ENCODE peak calls at places on chromosomes 12 and 14, in ten cellular contexts. One of them, this sample, is unnamed.
A peak's percentile ranks its signal among the peaks of the same experiment; 100 is the strongest.

GRCh38 chr12:14211829-14212455 is 153.5 kb upstream of the ATF7IP start:
- DNase-seq in mesothelial cell of epicardium: no peak
- DNase-seq in fibroblast of gingiva: no peak
- DNase-seq in cardiac muscle cell: no peak
- DNase-seq in stimulated activated CD4-positive, alpha-beta T cell treated with anti-CD3 and anti-CD28 coated beads, Interleukin-15, amount 100 ng/mL, for 24 hours: no peak
- DNase-seq in T-helper 2 cell: no peak
- DNase-seq in NCI-H1092: no peak
- DNase-seq in naive thymus-derived CD4-positive, alpha-beta T cell: no peak
- DNase-seq in fibroblast of the aortic adventitia: no peak
- DNase-seq in CD4-positive, alpha-beta T cell: no peak
- DNase-seq in this sample: no peak

GRCh38 chr12:124620606-124621295 is 53.3 kb upstream of the NCOR2 start:
- DNase-seq in mesothelial cell of epicardium: no peak
- DNase-seq in fibroblast of gingiva: no peak
- DNase-seq in cardiac muscle cell: peak; percentile 47
- DNase-seq in stimulated activated CD4-positive, alpha-beta T cell treated with anti-CD3 and anti-CD28 coated beads, Interleukin-15, amount 100 ng/mL, for 24 hours: no peak
- DNase-seq in T-helper 2 cell: no peak
- DNase-seq in NCI-H1092: no peak
- DNase-seq in naive thymus-derived CD4-positive, alpha-beta T cell: no peak
- DNase-seq in fibroblast of the aortic adventitia: no peak
- DNase-seq in CD4-positive, alpha-beta T cell: no peak
- DNase-seq in this sample: peak; percentile 65

GRCh38 chr12:666766-667308 is 3.6 kb upstream of the NINJ2 start:
- DNase-seq in mesothelial cell of epicardium: no peak
- DNase-seq in fibroblast of gingiva: no peak
- DNase-seq in cardiac muscle cell: no peak
- DNase-seq in stimulated activated CD4-positive, alpha-beta T cell treated with anti-CD3 and anti-CD28 coated beads, Interleukin-15, amount 100 ng/mL, for 24 hours: peak; percentile 59
- DNase-seq in T-helper 2 cell: no peak
- DNase-seq in NCI-H1092: no peak
- DNase-seq in naive thymus-derived CD4-positive, alpha-beta T cell: no peak
- DNase-seq in fibroblast of the aortic adventitia: peak; percentile 23
- DNase-seq in CD4-positive, alpha-beta T cell: no peak
- DNase-seq in this sample: peak; percentile 23

GRCh38 chr14:66974397-66975025 is 214.7 kb upstream of the GARIN2 start:
- DNase-seq in mesothelial cell of epicardium: no peak
- DNase-seq in fibroblast of gingiva: no peak
- DNase-seq in cardiac muscle cell: peak; percentile 12
- DNase-seq in stimulated activated CD4-positive, alpha-beta T cell treated with anti-CD3 and anti-CD28 coated beads, Interleukin-15, amount 100 ng/mL, for 24 hours: no peak
- DNase-seq in T-helper 2 cell: no peak
- DNase-seq in NCI-H1092: no peak
- DNase-seq in naive thymus-derived CD4-positive, alpha-beta T cell: no peak
- DNase-seq in fibroblast of the aortic adventitia: peak; percentile 32
- DNase-seq in CD4-positive, alpha-beta T cell: no peak
- DNase-seq in this sample: peak; percentile 7

GRCh38 chr12:27009926-27010325 is 4.3 kb downstream of the TM7SF3 start:
- DNase-seq in mesothelial cell of epicardium: no peak
- DNase-seq in fibroblast of gingiva: no peak
- DNase-seq in cardiac muscle cell: no peak
- DNase-seq in stimulated activated CD4-positive, alpha-beta T cell treated with anti-CD3 and anti-CD28 coated beads, Interleukin-15, amount 100 ng/mL, for 24 hours: no peak
- DNase-seq in T-helper 2 cell: no peak
- DNase-seq in NCI-H1092: no peak
- DNase-seq in naive thymus-derived CD4-positive, alpha-beta T cell: no peak
- DNase-seq in fibroblast of the aortic adventitia: no peak
- DNase-seq in CD4-positive, alpha-beta T cell: no peak
- DNase-seq in this sample: no peak

GRCh38 chr12:39441963-39442894 is 691 bp downstream of the KIF21A start:
- DNase-seq in mesothelial cell of epicardium: no peak
- DNase-seq in fibroblast of gingiva: no peak
- DNase-seq in cardiac muscle cell: peak; percentile 46
- DNase-seq in stimulated activated CD4-positive, alpha-beta T cell treated with anti-CD3 and anti-CD28 coated beads, Interleukin-15, amount 100 ng/mL, for 24 hours: peak; percentile 64
- DNase-seq in T-helper 2 cell: peak; percentile 35
- DNase-seq in NCI-H1092: peak; percentile 55
- DNase-seq in naive thymus-derived CD4-positive, alpha-beta T cell: peak; percentile 13
- DNase-seq in fibroblast of the aortic adventitia: peak; percentile 25
- DNase-seq in CD4-positive, alpha-beta T cell: no peak
- DNase-seq in this sample: peak; percentile 32

GRCh38 chr14:88327497-88327896 is 4.4 kb upstream of the KCNK10 start:
- DNase-seq in mesothelial cell of epicardium: no peak
- DNase-seq in fibroblast of gingiva: no peak
- DNase-seq in cardiac muscle cell: no peak
- DNase-seq in stimulated activated CD4-positive, alpha-beta T cell treated with anti-CD3 and anti-CD28 coated beads, Interleukin-15, amount 100 ng/mL, for 24 hours: no peak
- DNase-seq in T-helper 2 cell: no peak
- DNase-seq in NCI-H1092: no peak
- DNase-seq in naive thymus-derived CD4-positive, alpha-beta T cell: no peak
- DNase-seq in fibroblast of the aortic adventitia: no peak
- DNase-seq in CD4-positive, alpha-beta T cell: no peak
- DNase-seq in this sample: no peak

GRCh38 chr14:79668941-79669340 is 542.4 kb downstream of the DIO2 start:
- DNase-seq in mesothelial cell of epicardium: no peak
- DNase-seq in fibroblast of gingiva: no peak
- DNase-seq in cardiac muscle cell: no peak
- DNase-seq in stimulated activated CD4-positive, alpha-beta T cell treated with anti-CD3 and anti-CD28 coated beads, Interleukin-15, amount 100 ng/mL, for 24 hours: no peak
- DNase-seq in T-helper 2 cell: no peak
- DNase-seq in NCI-H1092: peak; percentile 42
- DNase-seq in naive thymus-derived CD4-positive, alpha-beta T cell: no peak
- DNase-seq in fibroblast of the aortic adventitia: no peak
- DNase-seq in CD4-positive, alpha-beta T cell: no peak
- DNase-seq in this sample: no peak

GRCh38 chr14:29144598-29144997 is 378.0 kb downstream of the FOXG1 start:
- DNase-seq in mesothelial cell of epicardium: no peak
- DNase-seq in fibroblast of gingiva: peak; percentile 99
- DNase-seq in cardiac muscle cell: peak; percentile 87
- DNase-seq in stimulated activated CD4-positive, alpha-beta T cell treated with anti-CD3 and anti-CD28 coated beads, Interleukin-15, amount 100 ng/mL, for 24 hours: no peak
- DNase-seq in T-helper 2 cell: no peak
- DNase-seq in NCI-H1092: no peak
- DNase-seq in naive thymus-derived CD4-positive, alpha-beta T cell: no peak
- DNase-seq in fibroblast of the aortic adventitia: peak; percentile 99
- DNase-seq in CD4-positive, alpha-beta T cell: no peak
- DNase-seq in this sample: peak; percentile 98

GRCh38 chr12:11798856-11799530 is 149.5 kb downstream of the ETV6 start:
- DNase-seq in mesothelial cell of epicardium: no peak
- DNase-seq in fibroblast of gingiva: peak; percentile 32
- DNase-seq in cardiac muscle cell: peak; percentile 96
- DNase-seq in stimulated activated CD4-positive, alpha-beta T cell treated with anti-CD3 and anti-CD28 coated beads, Interleukin-15, amount 100 ng/mL, for 24 hours: no peak
- DNase-seq in T-helper 2 cell: no peak
- DNase-seq in NCI-H1092: no peak
- DNase-seq in naive thymus-derived CD4-positive, alpha-beta T cell: no peak
- DNase-seq in fibroblast of the aortic adventitia: peak; percentile 86
- DNase-seq in CD4-positive, alpha-beta T cell: no peak
- DNase-seq in this sample: peak; percentile 94

GRCh38 chr12:42564540-42564939 is 25.0 kb downstream of the PRICKLE1 start:
- DNase-seq in mesothelial cell of epicardium: no peak
- DNase-seq in fibroblast of gingiva: peak; percentile 87
- DNase-seq in cardiac muscle cell: no peak
- DNase-seq in stimulated activated CD4-positive, alpha-beta T cell treated with anti-CD3 and anti-CD28 coated beads, Interleukin-15, amount 100 ng/mL, for 24 hours: no peak
- DNase-seq in T-helper 2 cell: no peak
- DNase-seq in NCI-H1092: no peak
- DNase-seq in naive thymus-derived CD4-positive, alpha-beta T cell: no peak
- DNase-seq in fibroblast of the aortic adventitia: peak; percentile 55
- DNase-seq in CD4-positive, alpha-beta T cell: no peak
- DNase-seq in this sample: peak; percentile 13

GRCh38 chr14:99035712-99036593 is 236.0 kb downstream of the BCL11B start:
- DNase-seq in mesothelial cell of epicardium: peak; percentile 40
- DNase-seq in fibroblast of gingiva: peak; percentile 77
- DNase-seq in cardiac muscle cell: peak; percentile 95
- DNase-seq in stimulated activated CD4-positive, alpha-beta T cell treated with anti-CD3 and anti-CD28 coated beads, Interleukin-15, amount 100 ng/mL, for 24 hours: no peak
- DNase-seq in T-helper 2 cell: no peak
- DNase-seq in NCI-H1092: no peak
- DNase-seq in naive thymus-derived CD4-positive, alpha-beta T cell: no peak
- DNase-seq in fibroblast of the aortic adventitia: peak; percentile 75
- DNase-seq in CD4-positive, alpha-beta T cell: peak; percentile 16
- DNase-seq in this sample: peak; percentile 92

GRCh38 chr12:77924703-77925102 is 94.0 kb downstream of the NAV3 start:
- DNase-seq in mesothelial cell of epicardium: no peak
- DNase-seq in fibroblast of gingiva: no peak
- DNase-seq in cardiac muscle cell: peak; percentile 39
- DNase-seq in stimulated activated CD4-positive, alpha-beta T cell treated with anti-CD3 and anti-CD28 coated beads, Interleukin-15, amount 100 ng/mL, for 24 hours: no peak
- DNase-seq in T-helper 2 cell: no peak
- DNase-seq in NCI-H1092: no peak
- DNase-seq in naive thymus-derived CD4-positive, alpha-beta T cell: no peak
- DNase-seq in fibroblast of the aortic adventitia: peak; percentile 91
- DNase-seq in CD4-positive, alpha-beta T cell: no peak
- DNase-seq in this sample: no peak

GRCh38 chr14:91113829-91114078 is at the start of gene DGLUCY:
- DNase-seq in mesothelial cell of epicardium: peak; percentile 34
- DNase-seq in fibroblast of gingiva: peak; percentile 61
- DNase-seq in cardiac muscle cell: peak; percentile 86
- DNase-seq in stimulated activated CD4-positive, alpha-beta T cell treated with anti-CD3 and anti-CD28 coated beads, Interleukin-15, amount 100 ng/mL, for 24 hours: peak; percentile 79
- DNase-seq in T-helper 2 cell: no peak
- DNase-seq in NCI-H1092: peak; percentile 77
- DNase-seq in naive thymus-derived CD4-positive, alpha-beta T cell: no peak
- DNase-seq in fibroblast of the aortic adventitia: peak; percentile 75
- DNase-seq in CD4-positive, alpha-beta T cell: no peak
- DNase-seq in this sample: peak; percentile 83

GRCh38 chr12:32603858-32604257 is 75.2 kb upstream of the DNM1L start:
- DNase-seq in mesothelial cell of epicardium: no peak
- DNase-seq in fibroblast of gingiva: peak; percentile 50
- DNase-seq in cardiac muscle cell: peak; percentile 42
- DNase-seq in stimulated activated CD4-positive, alpha-beta T cell treated with anti-CD3 and anti-CD28 coated beads, Interleukin-15, amount 100 ng/mL, for 24 hours: peak; percentile 43
- DNase-seq in T-helper 2 cell: no peak
- DNase-seq in NCI-H1092: no peak
- DNase-seq in naive thymus-derived CD4-positive, alpha-beta T cell: no peak
- DNase-seq in fibroblast of the aortic adventitia: peak; percentile 79
- DNase-seq in CD4-positive, alpha-beta T cell: no peak
- DNase-seq in this sample: peak; percentile 31

GRCh38 chr12:106078358-106079025 is 60.3 kb downstream of the NUAK1 start:
- DNase-seq in mesothelial cell of epicardium: no peak
- DNase-seq in fibroblast of gingiva: peak; percentile 65
- DNase-seq in cardiac muscle cell: peak; percentile 54
- DNase-seq in stimulated activated CD4-positive, alpha-beta T cell treated with anti-CD3 and anti-CD28 coated beads, Interleukin-15, amount 100 ng/mL, for 24 hours: no peak
- DNase-seq in T-helper 2 cell: no peak
- DNase-seq in NCI-H1092: no peak
- DNase-seq in naive thymus-derived CD4-positive, alpha-beta T cell: no peak
- DNase-seq in fibroblast of the aortic adventitia: peak; percentile 62
- DNase-seq in CD4-positive, alpha-beta T cell: no peak
- DNase-seq in this sample: peak; percentile 67

GRCh38 chr14:49769171-49769570 is 1.2 kb downstream of the KLHDC2 start:
- DNase-seq in mesothelial cell of epicardium: no peak
- DNase-seq in fibroblast of gingiva: peak; percentile 34
- DNase-seq in cardiac muscle cell: peak; percentile 61
- DNase-seq in stimulated activated CD4-positive, alpha-beta T cell treated with anti-CD3 and anti-CD28 coated beads, Interleukin-15, amount 100 ng/mL, for 24 hours: no peak
- DNase-seq in T-helper 2 cell: no peak
- DNase-seq in NCI-H1092: no peak
- DNase-seq in naive thymus-derived CD4-positive, alpha-beta T cell: no peak
- DNase-seq in fibroblast of the aortic adventitia: peak; percentile 63
- DNase-seq in CD4-positive, alpha-beta T cell: no peak
- DNase-seq in this sample: peak; percentile 70

GRCh38 chr12:78403681-78404080 is 460.9 kb upstream of the SYT1 start:
- DNase-seq in mesothelial cell of epicardium: no peak
- DNase-seq in fibroblast of gingiva: peak; percentile 65
- DNase-seq in cardiac muscle cell: peak; percentile 50
- DNase-seq in stimulated activated CD4-positive, alpha-beta T cell treated with anti-CD3 and anti-CD28 coated beads, Interleukin-15, amount 100 ng/mL, for 24 hours: no peak
- DNase-seq in T-helper 2 cell: no peak
- DNase-seq in NCI-H1092: no peak
- DNase-seq in naive thymus-derived CD4-positive, alpha-beta T cell: no peak
- DNase-seq in fibroblast of the aortic adventitia: peak; percentile 53
- DNase-seq in CD4-positive, alpha-beta T cell: no peak
- DNase-seq in this sample: peak; percentile 86

GRCh38 chr12:13288501-13288900 is 92.0 kb downstream of the EMP1 start:
- DNase-seq in mesothelial cell of epicardium: no peak
- DNase-seq in fibroblast of gingiva: no peak
- DNase-seq in cardiac muscle cell: peak; percentile 47
- DNase-seq in stimulated activated CD4-positive, alpha-beta T cell treated with anti-CD3 and anti-CD28 coated beads, Interleukin-15, amount 100 ng/mL, for 24 hours: no peak
- DNase-seq in T-helper 2 cell: no peak
- DNase-seq in NCI-H1092: no peak
- DNase-seq in naive thymus-derived CD4-positive, alpha-beta T cell: no peak
- DNase-seq in fibroblast of the aortic adventitia: peak; percentile 89
- DNase-seq in CD4-positive, alpha-beta T cell: no peak
- DNase-seq in this sample: peak; percentile 20

GRCh38 chr12:96698521-96698920 is 208.5 kb upstream of the NEDD1 start:
- DNase-seq in mesothelial cell of epicardium: no peak
- DNase-seq in fibroblast of gingiva: no peak
- DNase-seq in cardiac muscle cell: no peak
- DNase-seq in stimulated activated CD4-positive, alpha-beta T cell treated with anti-CD3 and anti-CD28 coated beads, Interleukin-15, amount 100 ng/mL, for 24 hours: no peak
- DNase-seq in T-helper 2 cell: no peak
- DNase-seq in NCI-H1092: no peak
- DNase-seq in naive thymus-derived CD4-positive, alpha-beta T cell: no peak
- DNase-seq in fibroblast of the aortic adventitia: peak; percentile 30
- DNase-seq in CD4-positive, alpha-beta T cell: no peak
- DNase-seq in this sample: no peak

GRCh38 chr14:105123266-105123665 is 45.3 kb downstream of the JAG2 start:
- DNase-seq in mesothelial cell of epicardium: no peak
- DNase-seq in fibroblast of gingiva: no peak
- DNase-seq in cardiac muscle cell: no peak
- DNase-seq in stimulated activated CD4-positive, alpha-beta T cell treated with anti-CD3 and anti-CD28 coated beads, Interleukin-15, amount 100 ng/mL, for 24 hours: no peak
- DNase-seq in T-helper 2 cell: no peak
- DNase-seq in NCI-H1092: no peak
- DNase-seq in naive thymus-derived CD4-positive, alpha-beta T cell: no peak
- DNase-seq in fibroblast of the aortic adventitia: no peak
- DNase-seq in CD4-positive, alpha-beta T cell: no peak
- DNase-seq in this sample: no peak

GRCh38 chr12:123948401-123949117 is 24.1 kb downstream of the CCDC92 start:
- DNase-seq in mesothelial cell of epicardium: no peak
- DNase-seq in fibroblast of gingiva: no peak
- DNase-seq in cardiac muscle cell: no peak
- DNase-seq in stimulated activated CD4-positive, alpha-beta T cell treated with anti-CD3 and anti-CD28 coated beads, Interleukin-15, amount 100 ng/mL, for 24 hours: no peak
- DNase-seq in T-helper 2 cell: no peak
- DNase-seq in NCI-H1092: no peak
- DNase-seq in naive thymus-derived CD4-positive, alpha-beta T cell: no peak
- DNase-seq in fibroblast of the aortic adventitia: no peak
- DNase-seq in CD4-positive, alpha-beta T cell: no peak
- DNase-seq in this sample: no peak

GRCh38 chr12:10928746-10929286 is at the start of gene PRH2:
- DNase-seq in mesothelial cell of epicardium: no peak
- DNase-seq in fibroblast of gingiva: no peak
- DNase-seq in cardiac muscle cell: no peak
- DNase-seq in stimulated activated CD4-positive, alpha-beta T cell treated with anti-CD3 and anti-CD28 coated beads, Interleukin-15, amount 100 ng/mL, for 24 hours: no peak
- DNase-seq in T-helper 2 cell: no peak
- DNase-seq in NCI-H1092: no peak
- DNase-seq in naive thymus-derived CD4-positive, alpha-beta T cell: no peak
- DNase-seq in fibroblast of the aortic adventitia: no peak
- DNase-seq in CD4-positive, alpha-beta T cell: no peak
- DNase-seq in this sample: no peak

GRCh38 chr12:2228535-2228934 is 175.7 kb downstream of the CACNA1C start:
- DNase-seq in mesothelial cell of epicardium: no peak
- DNase-seq in fibroblast of gingiva: no peak
- DNase-seq in cardiac muscle cell: no peak
- DNase-seq in stimulated activated CD4-positive, alpha-beta T cell treated with anti-CD3 and anti-CD28 coated beads, Interleukin-15, amount 100 ng/mL, for 24 hours: no peak
- DNase-seq in T-helper 2 cell: no peak
- DNase-seq in NCI-H1092: no peak
- DNase-seq in naive thymus-derived CD4-positive, alpha-beta T cell: no peak
- DNase-seq in fibroblast of the aortic adventitia: no peak
- DNase-seq in CD4-positive, alpha-beta T cell: no peak
- DNase-seq in this sample: no peak

GRCh38 chr12:115394498-115395220 is 710.7 kb upstream of the TBX3 start:
- DNase-seq in mesothelial cell of epicardium: no peak
- DNase-seq in fibroblast of gingiva: no peak
- DNase-seq in cardiac muscle cell: no peak
- DNase-seq in stimulated activated CD4-positive, alpha-beta T cell treated with anti-CD3 and anti-CD28 coated beads, Interleukin-15, amount 100 ng/mL, for 24 hours: no peak
- DNase-seq in T-helper 2 cell: no peak
- DNase-seq in NCI-H1092: peak; percentile 1
- DNase-seq in naive thymus-derived CD4-positive, alpha-beta T cell: no peak
- DNase-seq in fibroblast of the aortic adventitia: no peak
- DNase-seq in CD4-positive, alpha-beta T cell: no peak
- DNase-seq in this sample: no peak

GRCh38 chr14:20690848-20691640 is 2.5 kb downstream of the ANG start:
- DNase-seq in mesothelial cell of epicardium: no peak
- DNase-seq in fibroblast of gingiva: peak; percentile 57
- DNase-seq in cardiac muscle cell: peak; percentile 84
- DNase-seq in stimulated activated CD4-positive, alpha-beta T cell treated with anti-CD3 and anti-CD28 coated beads, Interleukin-15, amount 100 ng/mL, for 24 hours: peak; percentile 36
- DNase-seq in T-helper 2 cell: peak; percentile 44
- DNase-seq in NCI-H1092: peak; percentile 37
- DNase-seq in naive thymus-derived CD4-positive, alpha-beta T cell: no peak
- DNase-seq in fibroblast of the aortic adventitia: peak; percentile 86
- DNase-seq in CD4-positive, alpha-beta T cell: no peak
- DNase-seq in this sample: peak; percentile 83

GRCh38 chr14:52998376-52999010 is 47.6 kb upstream of the FERMT2 start:
- DNase-seq in mesothelial cell of epicardium: no peak
- DNase-seq in fibroblast of gingiva: peak; percentile 90
- DNase-seq in cardiac muscle cell: peak; percentile 90
- DNase-seq in stimulated activated CD4-positive, alpha-beta T cell treated with anti-CD3 and anti-CD28 coated beads, Interleukin-15, amount 100 ng/mL, for 24 hours: no peak
- DNase-seq in T-helper 2 cell: no peak
- DNase-seq in NCI-H1092: no peak
- DNase-seq in naive thymus-derived CD4-positive, alpha-beta T cell: no peak
- DNase-seq in fibroblast of the aortic adventitia: peak; percentile 97
- DNase-seq in CD4-positive, alpha-beta T cell: no peak
- DNase-seq in this sample: peak; percentile 91

GRCh38 chr12:49548822-49549648 is 10.2 kb downstream of the KCNH3 start:
- DNase-seq in mesothelial cell of epicardium: no peak
- DNase-seq in fibroblast of gingiva: no peak
- DNase-seq in cardiac muscle cell: peak; percentile 39
- DNase-seq in stimulated activated CD4-positive, alpha-beta T cell treated with anti-CD3 and anti-CD28 coated beads, Interleukin-15, amount 100 ng/mL, for 24 hours: peak; percentile 50
- DNase-seq in T-helper 2 cell: no peak
- DNase-seq in NCI-H1092: no peak
- DNase-seq in naive thymus-derived CD4-positive, alpha-beta T cell: no peak
- DNase-seq in fibroblast of the aortic adventitia: no peak
- DNase-seq in CD4-positive, alpha-beta T cell: no peak
- DNase-seq in this sample: peak; percentile 21

This sample was measured in cardiac fibroblast.